ENCODE peak calls at places on chromosomes 7 and 10, in five cellular contexts. U is CD8-positive, alpha-beta T cell; D is neural progenitor cell; C is pancreas; R is IMR-90. Q is an unnamed sample.
A peak's percentile ranks its signal among the peaks of the same experiment; 100 is the strongest.

GRCh38 chr10:132107211-132107946 is 41.6 kb downstream of the JAKMIP3 start:
- DNase-seq in U (no peak), D (no peak), C (no peak), R (no peak), Q (no peak)

GRCh38 chr7:1564603-1565022 is 5.2 kb downstream of the PSMG3 start:
- DNase-seq in U (no peak), D (no peak), C (no peak), R (no peak), Q (no peak)

GRCh38 chr10:30398193-30398592 is 35.8 kb upstream of the MAP3K8 start:
- DNase-seq in U (no peak), D (no peak), C (no peak), R (no peak), Q (no peak)

GRCh38 chr7:1928555-1929348 is 258.7 kb downstream of the ELFN1 start:
- DNase-seq in U (no peak), D (no peak), C (peak; percentile 85), R (no peak), Q (no peak)

GRCh38 chr7:37418381-37418780 is 30.3 kb downstream of the ELMO1 start:
- DNase-seq in U (no peak), D (no peak), C (no peak), R (no peak), Q (no peak)

GRCh38 chr7:99409192-99409572 is 413 bp downstream of the BUD31 start:
- DNase-seq in U (no peak), D (no peak), C (no peak), R (no peak), Q (no peak)

GRCh38 chr7:158530800-158531609 is 56.6 kb downstream of the PTPRN2 start:
- DNase-seq in U (no peak), D (no peak), C (no peak), R (no peak), Q (no peak)

GRCh38 chr10:73858013-73858708 is 16.2 kb downstream of the CAMK2G start:
- DNase-seq in U (no peak), D (no peak), C (no peak), R (no peak), Q (no peak)

GRCh38 chr7:7720750-7721621 is 2.6 kb upstream of the RPA3 start:
- DNase-seq in U (no peak), D (no peak), C (no peak), R (no peak), Q (no peak)

GRCh38 chr10:124872681-124873080 is 69.2 kb upstream of the ZRANB1 start:
- DNase-seq in U (no peak), D (no peak), C (no peak), R (no peak), Q (no peak)

GRCh38 chr10:124879136-124879535 is 62.8 kb upstream of the ZRANB1 start:
- DNase-seq in U (no peak), D (no peak), C (no peak), R (no peak), Q (no peak)

GRCh38 chr10:124878457-124878739 is 63.5 kb upstream of the ZRANB1 start:
- DNase-seq in U (no peak), D (no peak), C (no peak), R (no peak), Q (no peak)

GRCh38 chr10:124870854-124871425 is 69.3 kb downstream of the ABRAXAS2 start:
- DNase-seq in U (no peak), D (no peak), C (no peak), R (no peak), Q (no peak)

GRCh38 chr10:124875596-124875995 is 66.3 kb upstream of the ZRANB1 start:
- DNase-seq in U (no peak), D (no peak), C (no peak), R (peak; percentile 46), Q (no peak)
- TF ChIP-seq CTCF in U (no peak), D (no peak), C (no peak), R (peak; percentile 41), Q (no peak)

DNA sequence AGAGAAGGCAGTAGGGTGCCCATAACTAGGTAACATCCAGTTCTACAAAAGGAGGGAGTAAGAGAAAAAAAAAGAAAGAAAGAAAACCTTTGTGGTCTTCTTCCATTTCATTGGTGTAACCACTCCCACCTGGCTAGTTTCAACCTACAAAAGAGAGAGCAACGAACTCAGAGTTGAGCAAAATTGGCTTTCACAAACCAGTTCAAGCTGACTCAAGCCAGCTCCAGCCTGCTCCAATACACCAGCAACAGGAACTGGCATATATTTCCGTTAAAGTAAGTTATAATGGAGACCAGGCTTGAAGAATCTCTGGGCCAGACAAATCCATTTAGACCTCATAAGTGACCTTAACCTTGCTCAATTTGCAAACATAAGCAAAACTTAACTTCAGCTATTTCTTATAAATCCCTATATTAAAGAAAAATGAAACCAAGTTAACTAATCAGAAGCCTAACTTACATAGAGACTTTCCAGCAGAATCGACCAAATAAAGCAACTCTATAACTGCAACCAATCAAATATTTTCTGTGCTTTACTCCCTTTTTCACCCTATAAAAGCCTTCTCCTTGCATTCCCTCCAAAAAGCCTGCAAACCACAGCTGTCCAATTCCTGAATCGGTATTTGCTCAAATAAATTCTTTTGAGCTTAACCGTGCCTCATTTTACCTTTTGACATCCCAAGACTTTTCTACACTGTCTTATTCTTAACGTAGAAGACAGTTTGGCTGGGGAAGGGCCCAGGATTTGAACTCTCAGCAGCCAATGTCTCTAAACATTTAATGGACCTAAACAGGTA is 10.1 kb downstream of the ANKRD22 start:
- DNase-seq in U (no peak), D (no peak), C (no peak), R (no peak), Q (no peak)
- H3K27ac ChIP-seq in U (no peak overlapping the region), D (no peak overlapping the region), C (no peak overlapping the region), R (no peak overlapping the region), Q (no peak overlapping the region)

GRCh38 chr7:93164766-93165165 is 16.6 kb upstream of the SAMD9L start:
- DNase-seq in U (no peak), D (no peak), C (no peak), R (no peak), Q (no peak)
- H3K27me3 ChIP-seq in U (no peaks in the 10 kb centered on the region), D (peaks cover 4% of the 10 kb centered on the region), C (no peaks in the 10 kb centered on the region), R (no peaks in the 10 kb centered on the region), Q (no peaks in the 10 kb centered on the region)

DNA sequence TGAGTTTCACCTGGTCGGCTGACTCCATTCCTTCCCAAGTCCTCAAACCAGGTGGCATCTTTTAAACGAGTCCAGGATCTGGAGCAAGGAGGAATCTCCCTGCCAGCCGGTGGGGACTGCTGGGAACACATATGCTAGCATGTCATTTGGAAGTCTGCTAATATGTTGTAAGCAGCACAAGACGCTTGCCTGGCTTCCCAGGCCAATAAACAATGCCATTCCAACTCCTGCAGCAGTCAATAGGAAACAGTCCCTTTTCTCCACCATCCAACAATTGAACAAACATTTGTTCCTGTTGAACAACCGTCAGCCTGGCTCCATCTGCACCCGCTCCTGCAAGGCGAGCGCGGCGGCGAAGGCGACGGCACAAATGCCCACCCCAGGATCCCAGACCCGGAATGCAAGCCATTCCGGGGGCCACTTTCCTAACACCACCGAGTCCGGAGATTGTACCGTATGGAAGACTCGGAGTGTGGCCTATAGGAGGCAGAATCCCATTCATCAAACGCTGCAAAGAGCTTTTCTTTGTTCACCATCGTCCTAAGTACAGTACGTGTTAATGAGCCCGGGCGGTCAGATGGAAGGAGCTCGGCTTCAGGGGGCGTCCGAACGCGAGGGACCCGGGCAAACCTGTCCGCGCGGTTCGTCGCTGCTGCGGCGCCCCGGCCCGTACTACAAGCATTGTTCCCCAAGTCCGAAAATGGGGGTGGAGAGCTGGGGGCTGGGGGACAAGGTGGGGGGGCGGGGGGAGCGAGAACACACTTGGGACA is 1.6 kb downstream of the FAM53B start:
- DNase-seq in U (no peak), D (peak; percentile 80), C (peak; percentile 60), R (no peak), Q (no peak)
- TF ChIP-seq CTCF in U (no peak), D (peak; percentile 44), C (no peak), R (no peak), Q (no peak)

Q was measured in CD4-positive, alpha-beta T cell.